ENCODE peak calls at places on chromosomes 11 and 22, in five cellular contexts. One of them, this sample, is unnamed.

GRCh38 chr22:42560781-42561180 is 7.0 kb downstream of the SERHL2 start:
- DNase-seq in stomach: no peak
- DNase-seq in A549: no peak
- DNase-seq in neural crest cell: no peak
- DNase-seq in glutamatergic neuron: peak; percentile 34
- DNase-seq in this sample: no peak

GRCh38 chr11:69538840-69539239 is 57.4 kb downstream of the LINC01488 start:
- DNase-seq in neural crest cell: no peak
- DNase-seq in A549: no peak
- DNase-seq in glutamatergic neuron: no peak
- DNase-seq in stomach: no peak
- DNase-seq in this sample: no peak

GRCh38 chr11:68382358-68382998 is 70.1 kb downstream of the LRP5 start:
- DNase-seq in stomach: no peak
- DNase-seq in glutamatergic neuron: no peak
- DNase-seq in neural crest cell: no peak
- DNase-seq in A549: no peak
- DNase-seq in this sample: no peak

GRCh38 chr11:114358711-114359110 is 41.6 kb downstream of the C11orf71 start:
- DNase-seq in A549: no peak
- DNase-seq in glutamatergic neuron: no peak
- DNase-seq in stomach: no peak
- DNase-seq in neural crest cell: no peak
- DNase-seq in this sample: no peak

GRCh38 chr11:45517171-45517770 is 148.2 kb downstream of the CHST1 start:
- DNase-seq in stomach: no peak
- DNase-seq in A549: no peak
- DNase-seq in glutamatergic neuron: no peak
- DNase-seq in neural crest cell: no peak
- DNase-seq in this sample: no peak

GRCh38 chr22:44172370-44173108 is 8.2 kb upstream of the PARVG start:
- DNase-seq in A549: no peak
- DNase-seq in glutamatergic neuron: no peak
- DNase-seq in neural crest cell: no peak
- DNase-seq in stomach: peak; percentile 52
- DNase-seq in this sample: peak; percentile 59

GRCh38 chr22:48673806-48674500 is 1153.7 kb downstream of the BRD1 start:
- DNase-seq in A549: no peak
- DNase-seq in stomach: no peak
- DNase-seq in neural crest cell: no peak
- DNase-seq in glutamatergic neuron: no peak
- DNase-seq in this sample: peak; percentile 9

GRCh38 chr22:24120029-24120428 is 61.3 kb upstream of the SUSD2 start:
- DNase-seq in glutamatergic neuron: no peak
- DNase-seq in neural crest cell: no peak
- DNase-seq in stomach: no peak
- DNase-seq in A549: no peak
- DNase-seq in this sample: no peak

GRCh38 chr11:1059759-1060158 is 14.9 kb upstream of the MUC2 start:
- DNase-seq in glutamatergic neuron: no peak
- DNase-seq in A549: no peak
- DNase-seq in stomach: no peak
- DNase-seq in neural crest cell: no peak
- DNase-seq in this sample: no peak

GRCh38 chr11:117613521-117613920 is 183.5 kb downstream of the DSCAML1 start:
- DNase-seq in stomach: no peak
- DNase-seq in glutamatergic neuron: no peak
- DNase-seq in neural crest cell: no peak
- DNase-seq in A549: no peak
- DNase-seq in this sample: no peak

GRCh38 chr11:46120361-46120710 is 918 bp downstream of the PHF21A start:
- DNase-seq in stomach: no peak
- DNase-seq in neural crest cell: peak; percentile 5
- DNase-seq in A549: peak; percentile 8
- DNase-seq in glutamatergic neuron: peak; percentile 43
- DNase-seq in this sample: peak; percentile 46

GRCh38 chr11:67572747-67573419 is 10.7 kb upstream of the GSTP1 start:
- DNase-seq in neural crest cell: peak; percentile 30
- DNase-seq in glutamatergic neuron: peak; percentile 54
- DNase-seq in stomach: peak; percentile 79
- DNase-seq in A549: no peak
- DNase-seq in this sample: peak; percentile 70

GRCh38 chr11:126533560-126533959 is 178.1 kb downstream of the ST3GAL4 start:
- DNase-seq in neural crest cell: no peak
- DNase-seq in glutamatergic neuron: no peak
- DNase-seq in A549: no peak
- DNase-seq in stomach: no peak
- DNase-seq in this sample: no peak

GRCh38 chr22:30556388-30556787 is 9.8 kb upstream of the SEC14L6 start:
- DNase-seq in A549: no peak
- DNase-seq in stomach: no peak
- DNase-seq in neural crest cell: no peak
- DNase-seq in glutamatergic neuron: no peak
- DNase-seq in this sample: no peak
- TF ChIP-seq CTCF in A549: peak; percentile 7
- TF ChIP-seq CTCF in stomach: no peak
- TF ChIP-seq CTCF in neural crest cell: no peak
- TF ChIP-seq CTCF in glutamatergic neuron: no peak
- TF ChIP-seq CTCF in this sample: no peak

GRCh38 chr22:20583471-20583922 is 76.1 kb downstream of the MED15 start:
- DNase-seq in glutamatergic neuron: no peak
- DNase-seq in neural crest cell: no peak
- DNase-seq in stomach: no peak
- DNase-seq in A549: no peak
- DNase-seq in this sample: no peak
- TF ChIP-seq CTCF in glutamatergic neuron: no peak
- TF ChIP-seq CTCF in neural crest cell: no peak
- TF ChIP-seq CTCF in stomach: no peak
- TF ChIP-seq CTCF in A549: peak; percentile 17
- TF ChIP-seq CTCF in this sample: no peak

GRCh38 chr22:38882972-38883622 is 11.1 kb upstream of the CBX6 start:
- DNase-seq in glutamatergic neuron: no peak
- DNase-seq in neural crest cell: no peak
- DNase-seq in stomach: no peak
- DNase-seq in A549: no peak
- DNase-seq in this sample: no peak

GRCh38 chr22:38882480-38882879 is 10.5 kb upstream of the CBX6 start:
- DNase-seq in neural crest cell: no peak
- DNase-seq in glutamatergic neuron: no peak
- DNase-seq in stomach: no peak
- DNase-seq in A549: no peak
- DNase-seq in this sample: no peak

GRCh38 chr22:38890377-38890776 is 18.4 kb upstream of the CBX6 start:
- DNase-seq in glutamatergic neuron: no peak
- DNase-seq in stomach: no peak
- DNase-seq in neural crest cell: no peak
- DNase-seq in A549: no peak
- DNase-seq in this sample: no peak

GRCh38 chr22:38881997-38882396 is 10.0 kb upstream of the CBX6 start:
- DNase-seq in A549: no peak
- DNase-seq in stomach: no peak
- DNase-seq in neural crest cell: no peak
- DNase-seq in glutamatergic neuron: no peak
- DNase-seq in this sample: no peak

GRCh38 chr22:38886333-38886732 is 14.3 kb upstream of the CBX6 start:
- DNase-seq in A549: no peak
- DNase-seq in glutamatergic neuron: no peak
- DNase-seq in neural crest cell: no peak
- DNase-seq in stomach: no peak
- DNase-seq in this sample: no peak
- TF ChIP-seq CTCF in A549: no peak
- TF ChIP-seq CTCF in glutamatergic neuron: no peak
- TF ChIP-seq CTCF in neural crest cell: no peak
- TF ChIP-seq CTCF in stomach: no peak
- TF ChIP-seq CTCF in this sample: no peak

GRCh38 chr22:39303358-39303757 is 16.1 kb downstream of the RPL3 start:
- DNase-seq in stomach: no peak
- DNase-seq in A549: no peak
- DNase-seq in neural crest cell: no peak
- DNase-seq in glutamatergic neuron: no peak
- DNase-seq in this sample: no peak

GRCh38 chr22:39308614-39309363 is 10.6 kb downstream of the RPL3 start:
- DNase-seq in glutamatergic neuron: no peak
- DNase-seq in A549: peak; percentile 60
- DNase-seq in neural crest cell: no peak
- DNase-seq in stomach: peak; percentile 59
- DNase-seq in this sample: no peak

GRCh38 chr22:39309364-39309861 is 10.0 kb downstream of the RPL3 start:
- DNase-seq in stomach: no peak
- DNase-seq in A549: no peak
- DNase-seq in neural crest cell: no peak
- DNase-seq in glutamatergic neuron: no peak
- DNase-seq in this sample: no peak

GRCh38 chr22:39303892-39304671 is 15.3 kb downstream of the RPL3 start:
- DNase-seq in stomach: no peak
- DNase-seq in glutamatergic neuron: no peak
- DNase-seq in neural crest cell: no peak
- DNase-seq in A549: no peak
- DNase-seq in this sample: no peak

GRCh38 chr22:39306456-39307361 is 12.7 kb downstream of the RPL3 start:
- DNase-seq in glutamatergic neuron: no peak
- DNase-seq in neural crest cell: no peak
- DNase-seq in A549: no peak
- DNase-seq in stomach: peak; percentile 51
- DNase-seq in this sample: peak; percentile 71
- TF ChIP-seq CTCF in glutamatergic neuron: no peak
- TF ChIP-seq CTCF in neural crest cell: peak; percentile 52
- TF ChIP-seq CTCF in A549: peak; percentile 33
- TF ChIP-seq CTCF in stomach: peak; percentile 14
- TF ChIP-seq CTCF in this sample: no peak

DNA sequence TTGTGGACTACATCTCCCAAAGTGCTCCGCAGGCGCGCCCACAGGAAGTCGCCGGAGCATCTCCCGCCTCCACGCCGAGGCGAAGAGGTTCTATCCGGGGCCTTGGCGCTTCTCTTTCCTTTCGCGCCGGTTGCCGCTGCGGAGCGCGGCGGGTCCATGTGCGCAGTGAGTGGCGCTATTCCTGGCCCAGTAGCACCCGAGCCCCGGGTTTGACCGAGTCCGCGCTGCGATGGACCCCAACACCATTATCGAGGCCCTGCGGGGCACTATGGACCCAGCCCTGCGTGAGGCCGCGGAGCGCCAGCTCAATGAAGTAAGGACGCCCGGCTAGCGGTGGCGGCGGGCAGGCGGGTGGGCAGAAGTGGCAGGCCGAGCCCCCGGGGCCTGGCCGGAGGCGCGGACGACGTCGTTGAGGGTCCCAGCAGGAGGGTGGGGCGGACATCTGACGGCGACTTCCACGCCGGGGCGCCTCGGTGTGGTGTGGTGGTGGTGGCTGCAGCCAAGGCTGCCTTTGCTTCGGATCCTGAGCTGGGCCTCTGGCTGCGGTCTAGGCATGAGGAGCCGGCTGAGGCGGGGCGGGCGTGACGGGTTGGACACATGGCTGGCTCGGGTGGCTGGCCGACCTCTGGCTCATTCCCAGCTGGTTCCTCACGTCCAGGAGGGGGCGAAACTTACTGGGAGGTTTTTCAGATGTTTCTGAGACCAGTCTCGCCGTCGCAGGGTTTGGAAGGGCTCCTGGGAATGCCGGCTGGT is at the start of gene IPO7:
- DNase-seq in A549: peak; percentile 90
- DNase-seq in neural crest cell: peak; percentile 84
- DNase-seq in stomach: peak; percentile 90
- DNase-seq in glutamatergic neuron: peak; percentile 89
- DNase-seq in this sample: peak; percentile 95
- TF ChIP-seq CTCF in A549: peak; percentile 29
- TF ChIP-seq CTCF in neural crest cell: peak; percentile 42
- TF ChIP-seq CTCF in stomach: no peak
- TF ChIP-seq CTCF in glutamatergic neuron: no peak
- TF ChIP-seq CTCF in this sample: no peak

DNA sequence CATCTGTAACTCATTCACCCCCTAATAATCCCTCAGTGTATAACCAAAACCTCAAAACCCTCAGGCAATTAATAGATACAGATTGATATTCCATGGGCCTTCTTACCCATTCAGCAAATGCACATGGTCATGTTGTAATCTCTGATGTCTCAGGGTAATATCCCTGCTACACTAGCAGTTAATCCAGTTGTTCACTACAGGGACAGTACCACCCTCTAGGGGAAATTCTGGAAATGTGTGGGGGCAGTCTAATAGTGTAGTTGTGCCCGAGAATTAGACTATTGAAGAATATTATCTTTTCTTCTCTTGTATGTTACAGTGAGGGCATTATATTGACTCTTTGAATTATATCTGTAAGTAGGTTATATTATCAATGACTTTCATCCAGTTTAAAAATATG is 175.4 kb downstream of the CWF19L2 start:
- DNase-seq in neural crest cell: no peak
- DNase-seq in A549: no peak
- DNase-seq in stomach: no peak
- DNase-seq in glutamatergic neuron: no peak
- DNase-seq in this sample: no peak
- TF ChIP-seq CTCF in neural crest cell: no peak
- TF ChIP-seq CTCF in A549: no peak
- TF ChIP-seq CTCF in stomach: no peak
- TF ChIP-seq CTCF in glutamatergic neuron: no peak
- TF ChIP-seq CTCF in this sample: no peak

DNA sequence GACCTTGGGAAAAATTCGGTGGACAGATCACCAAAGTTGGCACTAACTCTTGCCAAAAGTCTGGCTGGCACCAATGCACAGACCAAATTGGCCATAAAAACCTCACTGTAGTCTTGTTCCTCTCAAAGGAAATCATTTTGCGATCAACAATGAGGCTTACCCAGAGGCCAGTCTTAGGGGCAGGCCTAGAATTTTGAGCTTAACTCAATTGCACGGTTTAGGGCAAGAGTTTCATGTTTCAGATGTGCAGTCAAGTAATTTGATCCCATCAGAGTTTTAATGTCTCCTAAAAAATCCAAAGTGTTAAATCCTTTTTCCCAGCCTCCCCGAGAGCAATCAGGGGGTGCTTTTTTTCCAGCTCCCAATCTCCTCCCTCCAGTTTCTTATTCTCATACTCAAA is 19.0 kb downstream of the MPPED2 start:
- DNase-seq in neural crest cell: no peak
- DNase-seq in glutamatergic neuron: no peak
- DNase-seq in A549: no peak
- DNase-seq in stomach: no peak
- DNase-seq in this sample: no peak
- TF ChIP-seq CTCF in neural crest cell: no peak
- TF ChIP-seq CTCF in glutamatergic neuron: no peak
- TF ChIP-seq CTCF in A549: no peak
- TF ChIP-seq CTCF in stomach: no peak
- TF ChIP-seq CTCF in this sample: no peak

This sample was measured in pancreas.